ENCODE peak calls at places on chromosomes 6 and 20, in four cellular contexts. H is T-helper 17 cell, T is GM23338, Z is Panc1. P is an unnamed sample.

GRCh38 chr20:6397115-6397514 is 274.3 kb upstream of the FERMT1 start:
- ATAC-seq in T (peak), H (no peak), Z (no peak), P (no peak)

GRCh38 chr6:108876929-108877775 is 28.9 kb downstream of the ARMC2 start:
- ATAC-seq in T (no peak), Z (no peak), H (no peak), P (no peak)

GRCh38 chr6:788058-788457 is 95.1 kb upstream of the EXOC2 start:
- ATAC-seq in T (no peak), H (no peak), Z (no peak), P (no peak)

GRCh38 chr6:17511084-17511483 is 89.0 kb upstream of the FAM8A1 start:
- ATAC-seq in T (no peak), Z (no peak), H (no peak), P (no peak)

GRCh38 chr6:168525926-168526630 is 85.1 kb downstream of the SMOC2 start:
- ATAC-seq in T (no peak), Z (no peak), H (no peak), P (no peak)

GRCh38 chr6:105137388-105137787 is 42.4 kb downstream of the POPDC3 start:
- ATAC-seq in Z (peak), H (no peak), T (no peak), P (no peak)

GRCh38 chr20:59032713-59033059 is 551 bp upstream of the ATP5F1E start:
- ATAC-seq in H (no peak), T (peak), Z (peak), P (peak)

GRCh38 chr20:38579219-38579618 is 1.8 kb upstream of the ADIG start:
- ATAC-seq in H (no peak), Z (peak), T (no peak), P (no peak)

GRCh38 chr6:154139894-154140293 is 100.9 kb downstream of the OPRM1 start:
- ATAC-seq in T (no peak), H (no peak), Z (no peak), P (no peak)

GRCh38 chr6:166745801-166746668 is 119.0 kb upstream of the RPS6KA2 start:
- ATAC-seq in Z (no peak), H (no peak), T (peak), P (no peak)

P was measured in stimulated activated memory B cell treated with anti-CD40 and anti-IgM and Interleukin-4, amounts not matched to agents 10 μg/mL and 1 μg/mL and 100 μg/mL, for 72 hours.